ENCODE peak calls at places on chromosomes 6 and 20, in five cellular contexts. T, I, V, L and A are unnamed samples.

GRCh38 chr6:44665143-44665542 is 277.6 kb downstream of the CDC5L start:
- DNase-seq in T (no peak), I (no peak), V (no peak), L (no peak), A (no peak)

GRCh38 chr6:21171801-21172200 is 421.8 kb upstream of the SOX4 start:
- DNase-seq in L (no peak), I (peak), V (no peak), T (no peak), A (no peak)

GRCh38 chr20:10171864-10172751 is 46.5 kb upstream of the SNAP25 start:
- DNase-seq in L (peak), I (peak), V (peak), T (peak), A (no peak)

GRCh38 chr20:24132246-24132645 is 143.7 kb upstream of the GGTLC1 start:
- DNase-seq in L (peak), V (no peak), T (no peak), I (no peak), A (no peak)

GRCh38 chr6:2871102-2871501 is 29.4 kb upstream of the SERPINB1 start:
- DNase-seq in T (no peak), V (no peak), I (no peak), L (no peak), A (no peak)

GRCh38 chr6:134389129-134389528 is 71.2 kb upstream of the SGK1 start:
- DNase-seq in T (no peak), L (no peak), I (no peak), V (no peak), A (no peak)

GRCh38 chr6:28490191-28490890 is 25.3 kb downstream of the GPX6 start:
- DNase-seq in I (no peak), T (no peak), V (no peak), L (no peak), A (no peak)

GRCh38 chr6:126657556-126658129 is 317.7 kb downstream of the CENPW start:
- DNase-seq in V (peak), I (peak), T (peak), L (peak), A (no peak)

GRCh38 chr6:37396571-37397185 is 36.3 kb upstream of the CMTR1 start:
- DNase-seq in I (peak), L (no peak), T (peak), V (peak), A (peak)

GRCh38 chr6:122476131-122476530 is 4.5 kb upstream of the SERINC1 start:
- DNase-seq in L (peak), I (peak), V (peak), T (peak), A (no peak)

GRCh38 chr6:75266716-75267291 is 17.8 kb downstream of the TMEM30A start:
- DNase-seq in L (peak), V (peak), I (peak), T (peak), A (no peak)

GRCh38 chr6:79586548-79586947 is 44.6 kb upstream of the SH3BGRL2 start:
- DNase-seq in L (peak), V (peak), T (peak), I (peak), A (no peak)

GRCh38 chr20:63819224-63819917 is 11.7 kb downstream of the ZBTB46 start:
- DNase-seq in I (peak), T (peak), V (peak), L (no peak), A (no peak)

GRCh38 chr20:40718214-40718949 is 29.3 kb upstream of the MAFB start:
- DNase-seq in V (no peak), I (no peak), L (no peak), T (no peak), A (no peak)

GRCh38 chr20:58888521-58889333 is 36.2 kb downstream of the GNAS start:
- DNase-seq in V (peak), L (peak), I (peak), T (peak), A (no peak)

GRCh38 chr20:43744121-43744520 is 17.3 kb upstream of the GTSF1L start:
- DNase-seq in T (no peak), I (peak), L (no peak), V (no peak), A (no peak)

DNA sequence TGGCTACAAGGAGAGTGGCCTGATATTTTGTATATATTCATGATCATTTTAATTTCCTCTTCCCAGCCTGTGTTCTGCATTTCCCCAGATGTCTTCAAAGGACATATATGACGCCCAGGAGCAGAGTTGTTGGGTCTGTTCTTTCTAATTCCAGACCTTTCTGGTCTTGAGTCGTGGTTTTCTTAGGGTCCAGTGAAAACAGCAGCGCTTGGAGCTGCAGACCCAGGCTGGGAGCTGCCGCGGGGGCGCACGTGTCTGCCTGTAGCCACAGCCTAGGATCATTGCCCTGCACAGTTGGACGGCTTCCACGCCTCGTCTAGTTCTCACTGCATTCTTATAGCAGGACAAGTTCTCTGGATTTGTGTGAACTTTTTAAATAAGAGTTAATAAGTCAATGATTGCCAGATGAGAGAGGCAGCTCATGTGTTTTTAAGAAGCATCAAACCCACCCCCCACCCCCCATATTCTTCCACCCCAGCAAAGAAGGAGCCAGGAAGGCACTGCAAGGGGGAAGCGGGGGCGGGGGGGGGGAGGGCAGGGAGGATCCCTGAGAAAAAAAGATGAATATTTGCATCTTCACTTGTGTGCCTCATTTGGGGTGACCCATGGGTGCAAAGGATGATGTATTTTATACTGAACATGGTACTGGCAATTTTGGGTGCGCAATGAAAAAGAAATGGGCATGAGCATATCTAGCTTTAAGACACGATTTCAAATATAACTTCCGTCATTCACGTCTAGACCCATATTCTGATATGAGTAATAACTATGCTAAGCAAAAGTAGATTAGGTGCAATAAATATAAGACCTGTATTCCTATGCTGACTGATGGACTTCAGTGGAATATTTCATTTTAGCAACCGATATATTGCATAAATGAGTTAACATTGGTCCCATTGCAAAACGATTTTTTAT is 160.0 kb downstream of the TBXT start:
- DNase-seq in V (peak), T (peak), I (peak), L (no peak), A (peak)
- H3K4me3 ChIP-seq in V (no peak), T (peak), I (no peak), L (no peak), A (peak)

GRCh38 chr6:40932366-40932765 is 106.7 kb downstream of the UNC5CL start:
- DNase-seq in V (no peak), I (peak), L (no peak), T (no peak), A (no peak)
- TF ChIP-seq CTCF in V (no peak), I (no peak), L (no peak), T (no peak), A (no peak)

GRCh38 chr6:156782691-156783320 is 5.6 kb downstream of the ARID1B start:
- DNase-seq in I (peak), L (peak), T (no peak), V (no peak), A (no peak)

GRCh38 chr6:156783958-156784357 is 6.8 kb downstream of the ARID1B start:
- DNase-seq in L (no peak), I (no peak), T (no peak), V (no peak), A (no peak)

GRCh38 chr6:156780117-156780641 is 3.0 kb downstream of the ARID1B start:
- DNase-seq in L (peak), I (peak), V (peak), T (peak), A (peak)

GRCh38 chr6:156780962-156781705 is 4.0 kb downstream of the ARID1B start:
- DNase-seq in V (no peak), I (no peak), T (no peak), L (peak), A (no peak)

GRCh38 chr6:156781882-156782631 is 4.9 kb downstream of the ARID1B start:
- DNase-seq in L (peak), T (no peak), I (peak), V (peak), A (no peak)
- H3K4me3 ChIP-seq in L (peak), T (peak), I (peak), V (peak), A (peak)

DNA sequence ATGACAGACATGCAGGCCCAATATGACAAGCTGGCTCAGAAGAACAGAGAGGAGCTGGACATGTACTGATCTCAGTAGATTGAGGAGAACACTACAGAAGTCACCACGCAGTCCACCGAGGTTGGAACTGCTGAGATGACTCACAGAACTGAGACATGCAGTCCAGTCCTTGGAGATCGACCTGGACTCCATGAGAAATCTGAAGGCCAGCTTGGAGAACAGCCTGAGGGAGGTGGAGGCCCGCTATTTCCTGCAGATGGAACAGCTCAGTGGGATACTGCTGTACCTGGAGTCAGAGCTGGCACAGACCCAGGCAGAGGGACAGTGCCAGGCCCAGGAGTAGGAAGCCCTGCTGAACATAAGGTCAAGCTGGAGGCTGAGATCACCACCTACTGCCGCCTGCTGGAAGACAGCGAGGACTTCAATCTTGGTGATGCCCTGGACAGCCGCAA is 21.3 kb downstream of the RNF114 start:
- DNase-seq in V (no peak), I (no peak), T (no peak), L (no peak), A (no peak)
- TF ChIP-seq CTCF in V (no peak), I (no peak), T (no peak), L (no peak), A (no peak)